ENCODE peak calls at places on chromosomes 12 and 14, in six cellular contexts. D, O, X, K, A and Y are unnamed samples.

GRCh38 chr12:57754411-57755193 is at the start of gene MARCHF9:
- DNase-seq in X (no peak), K (no peak), O (peak; percentile 64), D (peak; percentile 94), A (peak; percentile 90), Y (peak; percentile 83)

GRCh38 chr12:111582133-111582747 is 16.9 kb downstream of the ATXN2 start:
- DNase-seq in K (no peak), D (no peak), A (no peak), X (no peak), O (no peak), Y (no peak)

GRCh38 chr12:84131076-84131475 is 781.5 kb downstream of the SLC6A15 start:
- DNase-seq in K (no peak), A (no peak), D (no peak), O (no peak), X (peak; percentile 83), Y (no peak)

GRCh38 chr14:75240781-75241180 is 37.8 kb upstream of the FOS start:
- DNase-seq in A (no peak), K (no peak), O (no peak), X (no peak), D (no peak), Y (no peak)

GRCh38 chr12:116366456-116366776 is 88.9 kb upstream of the MED13L start:
- DNase-seq in K (no peak), X (no peak), O (no peak), D (no peak), A (no peak), Y (no peak)

GRCh38 chr12:110585231-110585799 is 2.2 kb upstream of the PPTC7 start:
- DNase-seq in O (peak; percentile 82), X (peak; percentile 32), A (no peak), D (no peak), K (peak; percentile 28), Y (peak; percentile 35)

GRCh38 chr12:71135812-71136176 is 22.0 kb downstream of the TSPAN8 start:
- DNase-seq in O (no peak), D (no peak), X (no peak), K (no peak), A (no peak), Y (no peak)

GRCh38 chr12:80692114-80692513 is 15.3 kb upstream of the MYF6 start:
- DNase-seq in K (no peak), O (no peak), A (no peak), X (no peak), D (no peak), Y (no peak)

GRCh38 chr12:88185988-88186387 is 43.9 kb downstream of the TMTC3 start:
- DNase-seq in D (no peak), A (no peak), X (peak; percentile 83), O (no peak), K (no peak), Y (no peak)

GRCh38 chr12:43099691-43100163 is 452.3 kb downstream of the ADAMTS20 start:
- DNase-seq in D (no peak), O (no peak), A (no peak), X (peak; percentile 1), K (no peak), Y (no peak)

GRCh38 chr12:19794116-19794515 is 354.8 kb downstream of the AEBP2 start:
- DNase-seq in A (no peak), O (no peak), D (no peak), K (no peak), X (no peak), Y (no peak)

GRCh38 chr14:23121401-23121800 is 2.3 kb upstream of the CEBPE start:
- DNase-seq in O (no peak), D (peak; percentile 82), K (no peak), X (peak; percentile 57), A (no peak), Y (no peak)

GRCh38 chr14:100531152-100531551 is 56.1 kb downstream of the BEGAIN start:
- DNase-seq in K (no peak), A (no peak), D (peak; percentile 55), O (no peak), X (no peak), Y (no peak)

GRCh38 chr14:91284791-91285548 is 40.5 kb upstream of the GPR68 start:
- DNase-seq in D (no peak), K (no peak), A (no peak), X (no peak), O (no peak), Y (no peak)

GRCh38 chr12:24499151-24500146 is 449.5 kb downstream of the BCAT1 start:
- DNase-seq in O (no peak), K (no peak), X (peak; percentile 79), D (no peak), A (no peak), Y (no peak)

GRCh38 chr14:76091036-76091435 is 60.7 kb upstream of the GPATCH2L start:
- DNase-seq in A (no peak), O (no peak), D (no peak), K (no peak), X (no peak), Y (no peak)

GRCh38 chr14:32472512-32473472 is 143.7 kb downstream of the AKAP6 start:
- DNase-seq in D (no peak), A (no peak), X (peak; percentile 81), K (no peak), O (no peak), Y (peak; percentile 79)

GRCh38 chr14:66117600-66117999 is 368.6 kb upstream of the CCDC196 start:
- DNase-seq in X (peak; percentile 33), A (no peak), K (no peak), D (no peak), O (no peak), Y (peak; percentile 83)

DNA sequence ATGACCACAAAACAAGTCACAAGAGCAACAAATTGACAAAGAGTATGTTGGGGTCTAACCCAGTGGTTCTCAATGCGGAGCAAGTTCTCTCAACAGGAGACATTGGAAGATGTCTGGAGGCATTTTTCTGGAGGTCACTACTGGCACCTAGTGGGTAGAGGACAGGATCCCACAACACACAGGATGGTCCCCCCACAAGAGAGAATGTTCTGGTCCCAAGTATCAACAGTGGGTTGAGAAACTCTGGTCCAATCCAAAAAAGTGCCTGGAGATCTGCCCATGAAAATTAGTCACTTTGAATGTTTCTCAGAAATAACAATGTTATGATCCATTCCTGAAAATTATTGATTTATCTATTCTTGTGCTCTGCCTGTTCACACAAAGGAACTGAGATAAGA is 3.3 kb downstream of the SSH1 start:
- DNase-seq in D (peak; percentile 3), X (peak; percentile 95), O (no peak), A (no peak), K (no peak), Y (peak; percentile 24)
- H3K4me3 ChIP-seq in D (no peak overlapping the region), X (no peak overlapping the region), O (no peak overlapping the region), A (no peak overlapping the region), K (peak overlapping the region; percentile 51), Y (peak overlapping the region; percentile 37)

DNA sequence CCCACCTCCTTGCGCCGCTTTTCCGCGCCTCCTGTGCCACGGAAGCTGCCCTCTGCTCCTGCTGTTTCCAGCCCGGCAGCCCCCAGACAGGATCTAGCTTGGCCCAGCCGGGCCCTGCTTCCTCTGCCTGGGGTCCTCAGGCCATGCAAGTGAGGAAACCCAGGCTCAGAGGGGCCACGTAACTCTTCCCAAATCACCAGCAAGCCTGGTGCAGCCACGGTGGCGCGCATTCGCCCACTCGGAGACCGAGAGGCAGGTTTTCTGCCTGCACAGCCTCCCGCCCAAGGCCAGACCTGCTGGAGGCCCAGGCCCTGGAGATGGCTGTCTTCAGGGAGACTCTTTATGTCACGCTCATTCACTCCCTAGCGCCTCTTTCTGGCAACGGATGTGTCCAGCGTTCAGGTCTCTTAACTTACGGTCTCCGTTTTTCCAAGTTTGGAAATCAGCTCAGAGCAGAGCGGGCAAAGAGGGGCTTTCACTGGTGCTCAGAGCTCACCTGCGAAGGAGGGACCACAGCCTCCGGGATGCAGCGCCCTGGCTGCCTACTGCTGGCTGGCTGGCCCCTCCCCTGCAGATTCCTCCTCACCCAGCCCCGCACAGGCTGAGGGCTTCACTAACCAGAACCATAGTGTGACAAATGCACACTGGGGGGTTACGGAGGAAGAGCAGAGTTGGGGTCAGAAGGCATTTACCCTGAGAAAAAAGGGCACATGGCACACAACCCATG is 20.6 kb upstream of the CEP170B start:
- DNase-seq in O (no peak), X (no peak), A (no peak), K (no peak), D (peak; percentile 64), Y (no peak)
- H3K4me3 ChIP-seq in O (peak overlapping the region; percentile 28), X (no peak overlapping the region), A (no peak overlapping the region), K (peak overlapping the region; percentile 67), D (peak overlapping the region; percentile 26), Y (no peak overlapping the region)

GRCh38 chr14:61203059-61203753 is 77.9 kb downstream of the TMEM30B start:
- DNase-seq in D (no peak), A (no peak), O (no peak), X (no peak), K (no peak), Y (no peak)
- H3K4me3 ChIP-seq in D (no peak overlapping the region), A (no peak overlapping the region), O (no peak overlapping the region), X (no peak overlapping the region), K (no peak overlapping the region), Y (no peak overlapping the region)

GRCh38 chr14:61568572-61569011 is 126.7 kb upstream of the HIF1A start:
- DNase-seq in O (peak; percentile 49), D (peak; percentile 95), K (no peak), X (no peak), A (peak; percentile 77), Y (peak; percentile 73)

GRCh38 chr14:61570188-61570960 is 124.9 kb upstream of the HIF1A start:
- DNase-seq in X (peak; percentile 43), O (no peak), K (no peak), A (no peak), D (no peak), Y (peak; percentile 87)

GRCh38 chr14:61570961-61571299 is 124.4 kb upstream of the HIF1A start:
- DNase-seq in X (no peak), A (no peak), O (no peak), K (no peak), D (no peak), Y (no peak)

GRCh38 chr14:61569308-61569707 is 126.0 kb upstream of the HIF1A start:
- DNase-seq in K (no peak), X (no peak), A (no peak), D (no peak), O (no peak), Y (no peak)

GRCh38 chr14:61569783-61570182 is 125.5 kb upstream of the HIF1A start:
- DNase-seq in X (peak; percentile 73), A (peak; percentile 79), O (no peak), K (no peak), D (peak; percentile 86), Y (peak; percentile 78)
- H3K4me3 ChIP-seq in X (no peak overlapping the region), A (no peak overlapping the region), O (no peak overlapping the region), K (no peak overlapping the region), D (no peak overlapping the region), Y (peak overlapping the region; percentile 48)

GRCh38 chr14:21211509-21211908 is 55.6 kb upstream of the OR5AU1 start:
- DNase-seq in D (no peak), O (no peak), X (no peak), A (no peak), K (no peak), Y (no peak)
- H3K4me3 ChIP-seq in D (no peak overlapping the region), O (no peak overlapping the region), X (no peak overlapping the region), A (no peak overlapping the region), K (no peak overlapping the region), Y (no peak overlapping the region)